ENCODE peak calls at places on chromosome X, in ten cellular contexts. C, F, G, U, Q, A, K, X, S and Y are unnamed samples.

GRCh38 chrX:2489446-2490445 is 11.0 kb downstream of the DHRSX start:
- DNase-seq in C (no peak), F (no peak), G (no peak), U (no peak), Q (no peak), A (no peak), K (no peak), X (no peak), S (no peak), Y (no peak)

GRCh38 chrX:109872021-109872730 is 130.7 kb upstream of the TMEM164 start:
- DNase-seq in C (no peak), F (no peak), G (peak; percentile 12), U (no peak), Q (no peak), A (no peak), K (no peak), X (no peak), S (no peak), Y (no peak)

GRCh38 chrX:150223176-150224015 is 139.7 kb upstream of the MAMLD1 start:
- DNase-seq in C (no peak), F (no peak), G (no peak), U (no peak), Q (no peak), A (no peak), K (no peak), X (no peak), S (no peak), Y (no peak)

GRCh38 chrX:146887020-146887419 is 72.5 kb upstream of the CXorf51A start:
- DNase-seq in C (no peak), F (no peak), G (no peak), U (no peak), Q (no peak), A (no peak), K (no peak), X (no peak), S (no peak), Y (no peak)

GRCh38 chrX:133444952-133445831 is 29.9 kb upstream of the GPC4 start:
- DNase-seq in C (no peak), F (no peak), G (no peak), U (no peak), Q (no peak), A (peak; percentile 64), K (no peak), X (no peak), S (no peak), Y (no peak)

GRCh38 chrX:5957506-5957905 is 271.2 kb downstream of the NLGN4X start:
- DNase-seq in C (no peak), F (no peak), G (no peak), U (no peak), Q (no peak), A (no peak), K (no peak), X (no peak), S (no peak), Y (no peak)

GRCh38 chrX:73855546-73855945 is 292.5 kb downstream of the CHIC1 start:
- DNase-seq in C (peak; percentile 58), F (peak; percentile 70), G (peak; percentile 62), U (peak; percentile 66), Q (peak; percentile 35), A (peak; percentile 49), K (peak; percentile 58), X (peak; percentile 6), S (peak; percentile 64), Y (peak; percentile 69)

GRCh38 chrX:110989869-110990268 is 106.1 kb upstream of the PAK3 start:
- DNase-seq in C (no peak), F (no peak), G (no peak), U (no peak), Q (no peak), A (no peak), K (no peak), X (no peak), S (no peak), Y (no peak)

GRCh38 chrX:63275127-63275526 is 76.0 kb downstream of the SPIN4 start:
- DNase-seq in C (no peak), F (peak; percentile 45), G (peak; percentile 27), U (no peak), Q (no peak), A (peak; percentile 5), K (no peak), X (no peak), S (no peak), Y (peak; percentile 50)

GRCh38 chrX:118205421-118205820 is 88.8 kb upstream of the KLHL13 start:
- DNase-seq in C (no peak), F (no peak), G (no peak), U (no peak), Q (no peak), A (no peak), K (no peak), X (no peak), S (no peak), Y (no peak)

GRCh38 chrX:11398785-11399184 is 105.6 kb downstream of the AMELX start:
- DNase-seq in C (no peak), F (no peak), G (no peak), U (no peak), Q (no peak), A (no peak), K (no peak), X (no peak), S (no peak), Y (no peak)

GRCh38 chrX:148588649-148589310 is 88.4 kb downstream of the AFF2 start:
- DNase-seq in C (no peak), F (no peak), G (no peak), U (no peak), Q (no peak), A (no peak), K (no peak), X (no peak), S (no peak), Y (no peak)

GRCh38 chrX:72247206-72247944 is 8.5 kb upstream of the ERCC6L start:
- DNase-seq in C (no peak), F (no peak), G (peak; percentile 60), U (no peak), Q (no peak), A (no peak), K (no peak), X (no peak), S (no peak), Y (no peak)

GRCh38 chrX:11531226-11531625 is 134.5 kb downstream of the ARHGAP6 start:
- DNase-seq in C (no peak), F (peak; percentile 7), G (peak; percentile 24), U (no peak), Q (no peak), A (no peak), K (no peak), X (no peak), S (no peak), Y (no peak)

GRCh38 chrX:39675619-39676018 is 422.1 kb downstream of the BCOR start:
- DNase-seq in C (no peak), F (no peak), G (no peak), U (no peak), Q (no peak), A (no peak), K (no peak), X (peak; percentile 44), S (peak; percentile 10), Y (no peak)

GRCh38 chrX:97683256-97683655 is 799.5 kb downstream of the RPA4 start:
- DNase-seq in C (no peak), F (no peak), G (no peak), U (no peak), Q (no peak), A (no peak), K (no peak), X (no peak), S (no peak), Y (no peak)

GRCh38 chrX:47143894-47144625 is 442 bp downstream of the NDUFB11 start:
- DNase-seq in C (peak; percentile 60), F (no peak), G (no peak), U (peak; percentile 5), Q (no peak), A (peak; percentile 50), K (no peak), X (no peak), S (peak; percentile 77), Y (no peak)

GRCh38 chrX:47169726-47170515 is 23.7 kb upstream of the UBA1 start:
- DNase-seq in C (no peak), F (no peak), G (no peak), U (no peak), Q (no peak), A (no peak), K (no peak), X (no peak), S (no peak), Y (no peak)

GRCh38 chrX:105610401-105610800 is 211.9 kb upstream of the NRK start:
- DNase-seq in C (no peak), F (no peak), G (no peak), U (no peak), Q (no peak), A (no peak), K (no peak), X (no peak), S (no peak), Y (no peak)

GRCh38 chrX:143635915-143636314 is at the start of gene SLITRK4:
- DNase-seq in C (peak; percentile 32), F (no peak), G (no peak), U (no peak), Q (peak; percentile 13), A (no peak), K (no peak), X (no peak), S (peak; percentile 14), Y (no peak)

GRCh38 chrX:71578253-71579135 is at the start of gene GCNA:
- DNase-seq in C (no peak), F (no peak), G (no peak), U (no peak), Q (no peak), A (no peak), K (no peak), X (no peak), S (no peak), Y (peak; percentile 8)

GRCh38 chrX:20139966-20140365 is 1.7 kb downstream of the EIF1AX start:
- DNase-seq in C (no peak), F (no peak), G (no peak), U (no peak), Q (no peak), A (no peak), K (no peak), X (no peak), S (no peak), Y (no peak)

GRCh38 chrX:3119376-3119775 is 78.1 kb downstream of the ARSF start:
- DNase-seq in C (no peak), F (no peak), G (no peak), U (no peak), Q (no peak), A (no peak), K (no peak), X (no peak), S (no peak), Y (no peak)

GRCh38 chrX:15475021-15475420 is 18.1 kb downstream of the PIR start:
- DNase-seq in C (no peak), F (no peak), G (peak; percentile 68), U (no peak), Q (no peak), A (peak; percentile 86), K (no peak), X (no peak), S (no peak), Y (no peak)

GRCh38 chrX:9555354-9555753 is 90.5 kb downstream of the TBL1X start:
- DNase-seq in C (no peak), F (no peak), G (no peak), U (no peak), Q (no peak), A (no peak), K (no peak), X (no peak), S (no peak), Y (no peak)

GRCh38 chrX:145826466-145826865 is 8.8 kb downstream of the SLITRK2 start:
- DNase-seq in C (no peak), F (no peak), G (no peak), U (no peak), Q (no peak), A (no peak), K (no peak), X (no peak), S (no peak), Y (no peak)

GRCh38 chrX:119943185-119943988 is at the start of gene NKAP:
- DNase-seq in C (peak; percentile 79), F (peak; percentile 88), G (peak; percentile 93), U (peak; percentile 65), Q (peak; percentile 75), A (peak; percentile 93), K (peak; percentile 44), X (peak; percentile 25), S (peak; percentile 76), Y (peak; percentile 83)

GRCh38 chrX:23667239-23668177 is at the start of gene PRDX4:
- DNase-seq in C (peak; percentile 89), F (peak; percentile 77), G (peak; percentile 88), U (peak; percentile 69), Q (peak; percentile 85), A (peak; percentile 86), K (peak; percentile 76), X (peak; percentile 60), S (peak; percentile 84), Y (peak; percentile 78)